ENCODE peak calls at places on chromosomes 5 and 9, in six cellular contexts. Z is sigmoid colon, B is GM12891, D is Panc1, K is HCT116, J is upper lobe of left lung. O is an unnamed sample.

GRCh38 chr5:3639175-3639574 is 43.5 kb downstream of the IRX1 start:
- DNase-seq in J (no peak), K (no peak), Z (no peak), D (no peak), B (no peak), O (no peak)

GRCh38 chr9:98808411-98808815 is 943 bp downstream of the GALNT12 start:
- DNase-seq in Z (peak; percentile 75), D (no peak), K (no peak), B (no peak), J (peak; percentile 56), O (no peak)

GRCh38 chr9:110351009-110351467 is 13.4 kb upstream of the TXNDC8 start:
- DNase-seq in K (peak; percentile 51), J (no peak), Z (no peak), B (no peak), D (no peak), O (no peak)

GRCh38 chr5:177330991-177331837 is 19.5 kb upstream of the MXD3 start:
- DNase-seq in D (no peak), Z (no peak), B (no peak), J (no peak), K (no peak), O (no peak)

GRCh38 chr5:176381423-176381822 is 7.0 kb downstream of the NOP16 start:
- DNase-seq in J (no peak), Z (peak; percentile 82), B (no peak), K (no peak), D (no peak), O (no peak)

GRCh38 chr5:60671899-60672692 is 27.9 kb downstream of the DEPDC1B start:
- DNase-seq in J (no peak), D (no peak), Z (no peak), K (no peak), B (no peak), O (no peak)

GRCh38 chr5:132228241-132229035 is 785 bp upstream of the P4HA2 start:
- DNase-seq in Z (peak; percentile 64), K (no peak), B (no peak), J (peak; percentile 46), D (no peak), O (no peak)

GRCh38 chr9:128819716-128820664 is 1.7 kb downstream of the ENDOG start:
- DNase-seq in K (no peak), B (no peak), D (no peak), J (no peak), Z (peak; percentile 91), O (no peak)

GRCh38 chr9:114958021-114958846 is 27.8 kb upstream of the TNFSF8 start:
- DNase-seq in Z (peak; percentile 68), K (no peak), D (no peak), J (no peak), B (no peak), O (no peak)

GRCh38 chr9:97386265-97386633 is 25.6 kb upstream of the TDRD7 start:
- DNase-seq in J (no peak), D (no peak), B (no peak), K (no peak), Z (no peak), O (no peak)

GRCh38 chr9:122580360-122580759 is 2.8 kb downstream of the OR1L8 start:
- DNase-seq in D (no peak), B (no peak), J (no peak), K (peak; percentile 4), Z (no peak), O (no peak)

GRCh38 chr5:169856571-169856970 is 123.7 kb downstream of the INSYN2B start:
- DNase-seq in D (peak; percentile 36), J (no peak), K (no peak), B (no peak), Z (no peak), O (no peak)

GRCh38 chr5:110639307-110639902 is 87.1 kb downstream of the TMEM232 start:
- DNase-seq in Z (no peak), J (no peak), K (no peak), B (no peak), D (no peak), O (no peak)

GRCh38 chr9:134863941-134864820 is 16.4 kb upstream of the FCN2 start:
- DNase-seq in J (no peak), K (no peak), B (no peak), D (no peak), Z (peak; percentile 78), O (no peak)

GRCh38 chr5:134608555-134608954 is 24.1 kb downstream of the SAR1B start:
- DNase-seq in K (no peak), J (no peak), Z (no peak), B (no peak), D (no peak), O (no peak)

GRCh38 chr5:122434120-122434519 is 122.1 kb downstream of the SNCAIP start:
- DNase-seq in K (no peak), B (no peak), J (no peak), Z (no peak), D (no peak), O (no peak)

GRCh38 chr9:127214421-127215265 is 49.9 kb upstream of the GARNL3 start:
- DNase-seq in D (no peak), Z (no peak), J (no peak), K (peak; percentile 48), B (peak; percentile 74), O (peak; percentile 69)

GRCh38 chr5:41009228-41009627 is 61.9 kb downstream of the MROH2B start:
- DNase-seq in Z (no peak), B (no peak), D (peak; percentile 18), K (peak; percentile 26), J (no peak), O (no peak)

GRCh38 chr5:78648359-78649219 is at the start of gene LHFPL2:
- DNase-seq in K (no peak), Z (peak; percentile 88), B (peak; percentile 71), D (no peak), J (peak; percentile 94), O (peak; percentile 78)

GRCh38 chr5:32711693-32712462 is 757 bp downstream of the NPR3 start:
- DNase-seq in B (peak; percentile 19), J (peak; percentile 88), K (no peak), D (no peak), Z (peak; percentile 79), O (no peak)

GRCh38 chr5:32708949-32709348 is 2.2 kb upstream of the NPR3 start:
- DNase-seq in B (no peak), D (no peak), J (no peak), K (no peak), Z (peak; percentile 56), O (no peak)

GRCh38 chr5:32710335-32710858 is 724 bp upstream of the NPR3 start:
- DNase-seq in Z (peak; percentile 72), J (peak; percentile 82), K (no peak), D (no peak), B (peak; percentile 23), O (peak; percentile 24)

GRCh38 chr5:32710859-32711692 is at the start of gene NPR3:
- DNase-seq in K (no peak), J (peak; percentile 46), Z (peak; percentile 69), B (no peak), D (no peak), O (no peak)

DNA sequence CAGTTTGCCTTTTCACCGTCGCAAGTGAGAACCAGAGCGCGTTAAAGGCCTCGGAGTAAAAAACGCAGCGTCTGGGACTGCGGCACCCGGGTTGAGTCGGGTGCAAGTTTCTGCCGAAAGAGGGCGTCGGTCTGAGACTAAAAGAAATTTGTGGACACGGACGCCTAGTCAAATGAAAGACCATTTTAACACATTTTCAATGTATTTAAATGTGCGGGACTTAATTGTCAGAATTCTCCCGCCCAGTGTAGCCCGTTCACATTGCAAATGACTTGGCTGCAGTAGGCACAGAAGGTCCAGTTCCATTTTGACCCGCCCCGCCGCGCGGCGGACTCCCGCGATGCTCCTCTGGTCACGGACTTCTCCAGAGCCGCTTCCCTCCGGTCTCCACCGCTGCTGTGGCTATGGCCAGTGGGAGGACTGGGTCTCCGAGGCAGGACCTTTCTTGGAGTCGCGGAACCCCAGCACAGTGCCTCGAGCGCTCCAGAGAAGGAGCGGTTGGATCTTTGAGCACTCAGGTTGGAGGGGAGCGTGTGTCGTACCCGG is 1.3 kb upstream of the NPR3 start:
- DNase-seq in K (peak; percentile 53), J (peak; percentile 92), B (peak; percentile 36), Z (peak; percentile 85), D (peak; percentile 74), O (peak; percentile 36)
- TF ChIP-seq POLR2AphosphoS5 in K (no peak), J (no peak), B (no peak), Z (peak; percentile 49), D (no peak), O (no peak)

GRCh38 chr5:147075187-147075586 is 159.6 kb upstream of the STK32A start:
- DNase-seq in Z (no peak), D (no peak), B (no peak), J (no peak), K (no peak), O (no peak)

GRCh38 chr5:147072591-147072990 is 162.2 kb upstream of the STK32A start:
- DNase-seq in Z (no peak), D (no peak), B (no peak), K (no peak), J (no peak), O (no peak)

GRCh38 chr5:147068998-147069397 is 165.8 kb upstream of the STK32A start:
- DNase-seq in B (no peak), J (no peak), K (no peak), Z (no peak), D (no peak), O (no peak)

GRCh38 chr5:147073098-147073497 is 161.7 kb upstream of the STK32A start:
- DNase-seq in D (no peak), K (no peak), Z (no peak), B (no peak), J (no peak), O (no peak)
- TF ChIP-seq POLR2AphosphoS5 in D (no peak), K (no peak), Z (no peak), B (no peak), J (no peak), O (no peak)

GRCh38 chr5:80246995-80247729 is 8.7 kb downstream of the SERINC5 start:
- DNase-seq in J (no peak), Z (peak; percentile 73), B (no peak), K (peak; percentile 83), D (peak; percentile 89), O (no peak)
- TF ChIP-seq POLR2AphosphoS5 in J (peak; percentile 57), Z (peak; percentile 39), B (no peak), K (peak; percentile 90), D (no peak), O (no peak)

DNA sequence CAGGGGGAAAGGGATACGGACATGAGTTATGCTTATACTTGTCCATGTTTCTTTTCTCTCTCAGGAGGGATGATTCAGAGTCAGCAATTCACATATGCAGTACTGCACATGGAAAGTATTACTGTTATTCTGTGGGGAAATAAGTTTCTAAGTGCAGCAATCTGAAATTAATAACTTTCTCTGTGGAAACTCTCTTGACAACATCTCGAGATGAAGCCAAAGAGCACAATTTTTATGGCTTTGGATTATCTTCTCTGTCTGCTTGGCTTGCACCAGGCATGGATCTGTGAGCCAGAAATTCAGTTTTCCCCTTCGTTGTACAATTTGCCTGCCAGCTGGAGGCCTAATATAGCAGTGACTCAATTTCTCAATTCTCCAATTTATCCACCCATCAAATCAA is 2.5 kb upstream of the NDFIP1 start:
- DNase-seq in D (no peak), J (no peak), B (no peak), K (no peak), Z (peak; percentile 71), O (no peak)
- TF ChIP-seq POLR2AphosphoS5 in D (no peak), J (no peak), B (no peak), K (no peak), Z (peak; percentile 64), O (no peak)

O was measured in GM12892.